ENCODE peak calls at places on chromosome 3, in four cellular contexts. B is tibial nerve, X is PC-3, O is GM23338. Z is an unnamed sample.

GRCh38 chr3:69079269-69080159 is 651 bp downstream of the UBA3 start:
- DNase-seq in B (no peak), X (no peak), O (peak; percentile 44), Z (no peak)

GRCh38 chr3:192514754-192515660 is 212.3 kb downstream of the FGF12 start:
- DNase-seq in B (no peak), X (no peak), O (peak; percentile 93), Z (no peak)

GRCh38 chr3:179962617-179963387 is 73.9 kb downstream of the PEX5L start:
- DNase-seq in B (no peak), X (peak; percentile 45), O (no peak), Z (no peak)

GRCh38 chr3:116112686-116113085 is 332.6 kb downstream of the LSAMP start:
- DNase-seq in B (no peak), X (no peak), O (no peak), Z (no peak)

GRCh38 chr3:70916375-70917055 is 604.1 kb upstream of the MDFIC2 start:
- DNase-seq in B (no peak), X (peak; percentile 3), O (no peak), Z (no peak)

GRCh38 chr3:38108649-38109579 is 28.0 kb downstream of the ACAA1 start:
- DNase-seq in B (no peak), X (no peak), O (no peak), Z (no peak)

GRCh38 chr3:141201122-141201521 is 30.5 kb upstream of the PXYLP1 start:
- DNase-seq in B (no peak), X (no peak), O (peak; percentile 28), Z (no peak)

GRCh38 chr3:139944256-139944910 is 9.4 kb downstream of the CLSTN2 start:
- DNase-seq in B (no peak), X (no peak), O (no peak), Z (no peak)

GRCh38 chr3:155428558-155428957 is 135.1 kb upstream of the STRIT1 start:
- DNase-seq in B (no peak), X (peak; percentile 68), O (no peak), Z (no peak)

GRCh38 chr3:32719931-32720330 is 34.9 kb downstream of the CNOT10 start:
- DNase-seq in B (no peak), X (no peak), O (no peak), Z (no peak)

GRCh38 chr3:118171236-118171852 is 863.3 kb downstream of the IGSF11 start:
- DNase-seq in B (no peak), X (no peak), O (no peak), Z (no peak)

GRCh38 chr3:11195721-11196332 is 41.5 kb downstream of the HRH1 start:
- DNase-seq in B (no peak), X (peak; percentile 36), O (peak; percentile 38), Z (no peak)

GRCh38 chr3:38165722-38166387 is 518 bp downstream of the OXSR1 start:
- DNase-seq in B (peak; percentile 31), X (peak; percentile 26), O (peak; percentile 58), Z (no peak)

GRCh38 chr3:126540946-126541627 is 17.1 kb downstream of the CHST13 start:
- DNase-seq in B (peak; percentile 1), X (no peak), O (no peak), Z (peak; percentile 32)

GRCh38 chr3:52893723-52894122 is 3.6 kb downstream of the STIMATE start:
- DNase-seq in B (no peak), X (no peak), O (no peak), Z (no peak)

GRCh38 chr3:52891164-52891563 is 6.2 kb downstream of the STIMATE start:
- DNase-seq in B (no peak), X (no peak), O (no peak), Z (no peak)

GRCh38 chr3:52892625-52893311 is 4.6 kb downstream of the STIMATE start:
- DNase-seq in B (no peak), X (no peak), O (no peak), Z (no peak)

GRCh38 chr3:52891615-52892081 is 5.7 kb downstream of the STIMATE start:
- DNase-seq in B (no peak), X (no peak), O (no peak), Z (peak; percentile 94)

GRCh38 chr3:52892290-52892624 is 5.1 kb downstream of the STIMATE start:
- DNase-seq in B (no peak), X (no peak), O (peak; percentile 33), Z (no peak)
- H3K27ac ChIP-seq in B (no peak overlapping the region), X (no peak overlapping the region), O (no peak overlapping the region), Z (peak overlapping the region; percentile 79)

GRCh38 chr3:123423026-123423425 is 25.9 kb downstream of the ADCY5 start:
- DNase-seq in B (no peak), X (no peak), O (no peak), Z (no peak)
- H3K27ac ChIP-seq in B (no peak overlapping the region), X (no peak overlapping the region), O (no peak overlapping the region), Z (no peak overlapping the region)

GRCh38 chr3:146142757-146143156 is 18.2 kb downstream of the PLOD2 start:
- DNase-seq in B (no peak), X (peak; percentile 51), O (peak; percentile 30), Z (no peak)
- H3K27ac ChIP-seq in B (no peak overlapping the region), X (no peak overlapping the region), O (no peak overlapping the region), Z (no peak overlapping the region)

DNA sequence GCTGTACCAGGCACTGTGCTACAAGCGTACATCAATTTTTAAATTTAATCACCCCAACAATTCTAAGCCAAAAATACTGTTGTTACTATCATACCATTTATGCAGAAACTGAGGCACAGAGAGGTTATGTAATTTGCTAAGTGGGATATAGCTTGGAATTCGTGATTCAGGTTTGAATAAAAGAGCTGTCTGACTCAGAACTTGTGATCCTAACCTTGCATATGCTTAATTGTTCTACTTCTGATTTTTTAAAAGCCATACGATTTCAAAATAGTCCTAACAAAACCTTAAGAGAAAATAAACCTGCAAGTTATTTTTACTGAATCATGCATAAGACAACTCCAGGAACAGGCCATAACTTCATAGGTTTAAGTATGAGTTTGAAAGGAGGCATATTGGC is 498.0 kb upstream of the CFAP20DC start:
- DNase-seq in B (no peak), X (no peak), O (no peak), Z (no peak)
- H3K27ac ChIP-seq in B (no peak overlapping the region), X (no peak overlapping the region), O (no peak overlapping the region), Z (no peak overlapping the region)